ENCODE peak calls at places on chromosomes 13 and 19, in nine cellular contexts. W is hepatocyte, O is K562, N is PC-3, P is IMR-90, F is keratinocyte, B is neuronal stem cell, X is GM23338, U is trophoblast cell. Z is an unnamed sample.

GRCh38 chr13:113811081-113811928 is 52.3 kb downstream of the TMEM255B start:
- DNase-seq in P (no peak), W (no peak), O (no peak), B (no peak), X (no peak), F (no peak), N (no peak), U (no peak), Z (no peak)

GRCh38 chr13:21071015-21071414 is 9.6 kb upstream of the LATS2 start:
- DNase-seq in W (no peak), U (no peak), P (no peak), X (no peak), N (peak), F (no peak), O (no peak), B (no peak), Z (no peak)

GRCh38 chr19:43651758-43652545 is 12.3 kb upstream of the CADM4 start:
- DNase-seq in P (peak), U (peak), F (no peak), O (peak), N (peak), X (peak), W (peak), B (no peak), Z (peak)

GRCh38 chr13:113973218-113974164 is at the start of gene C13orf46:
- DNase-seq in O (no peak), U (no peak), B (no peak), F (no peak), W (no peak), X (no peak), P (no peak), N (no peak), Z (no peak)

GRCh38 chr19:48203227-48203793 is 32.8 kb downstream of the ZSWIM9 start:
- DNase-seq in P (no peak), X (no peak), B (no peak), W (no peak), U (no peak), N (no peak), O (no peak), F (no peak), Z (peak)

GRCh38 chr19:45820413-45821102 is 5.5 kb upstream of the RSPH6A start:
- DNase-seq in P (no peak), B (no peak), X (no peak), F (no peak), N (no peak), W (no peak), O (no peak), U (no peak), Z (no peak)

GRCh38 chr13:108257238-108257637 is 12.3 kb upstream of the TNFSF13B start:
- DNase-seq in O (no peak), B (no peak), F (no peak), W (no peak), P (no peak), N (no peak), U (no peak), X (no peak), Z (no peak)

GRCh38 chr13:105979586-105979985 is 555.9 kb downstream of the EFNB2 start:
- DNase-seq in F (no peak), P (no peak), O (no peak), W (peak), U (no peak), X (no peak), B (peak), N (peak), Z (no peak)

GRCh38 chr19:45152504-45153338 is 8.1 kb downstream of the NKPD1 start:
- DNase-seq in X (peak), U (no peak), P (peak), W (peak), O (no peak), N (no peak), B (no peak), F (no peak), Z (no peak)

GRCh38 chr19:56637976-56638555 is 4.9 kb upstream of the SMIM17 start:
- DNase-seq in F (peak), P (peak), O (peak), U (peak), B (peak), N (peak), X (peak), W (peak), Z (peak)

GRCh38 chr19:11067356-11068113 is 21.7 kb upstream of the LDLR start:
- DNase-seq in U (peak), P (peak), X (no peak), O (no peak), W (no peak), N (no peak), B (no peak), F (no peak), Z (no peak)

GRCh38 chr19:34494601-34495000 is 13.0 kb downstream of the WTIP start:
- DNase-seq in N (no peak), B (no peak), F (no peak), W (no peak), O (no peak), P (no peak), X (no peak), U (no peak), Z (no peak)

GRCh38 chr19:34495416-34495815 is 13.9 kb downstream of the WTIP start:
- DNase-seq in F (no peak), U (no peak), O (no peak), X (no peak), B (no peak), P (no peak), N (no peak), W (no peak), Z (no peak)

GRCh38 chr19:34490141-34490766 is 8.7 kb downstream of the WTIP start:
- DNase-seq in X (no peak), W (no peak), F (no peak), U (no peak), B (no peak), P (no peak), O (no peak), N (no peak), Z (no peak)

GRCh38 chr19:34493649-34494044 is 12.1 kb downstream of the WTIP start:
- DNase-seq in F (no peak), P (no peak), N (no peak), B (no peak), U (no peak), W (no peak), O (no peak), X (no peak), Z (no peak)

GRCh38 chr19:34493038-34493648 is 11.6 kb downstream of the WTIP start:
- DNase-seq in N (no peak), U (no peak), F (no peak), B (no peak), W (no peak), X (no peak), O (no peak), P (no peak), Z (no peak)
- H3K4me3 ChIP-seq in N (no peak), U (no peak), F (no peak), B (no peak), W (no peak), X (no peak), O (no peak), P (no peak), Z (no peak)

GRCh38 chr13:79469608-79470007 is 11.3 kb upstream of the NDFIP2 start:
- DNase-seq in U (no peak), X (no peak), P (no peak), F (no peak), N (no peak), O (no peak), W (no peak), B (no peak), Z (no peak)

GRCh38 chr13:79468819-79469218 is 12.1 kb upstream of the NDFIP2 start:
- DNase-seq in B (no peak), W (no peak), F (no peak), O (no peak), N (no peak), X (no peak), U (no peak), P (no peak), Z (no peak)

GRCh38 chr13:79470666-79471065 is 10.3 kb upstream of the NDFIP2 start:
- DNase-seq in F (no peak), X (no peak), O (no peak), U (no peak), W (no peak), P (no peak), N (no peak), B (no peak), Z (no peak)

GRCh38 chr13:79466852-79467251 is 14.1 kb upstream of the NDFIP2 start:
- DNase-seq in N (no peak), O (no peak), F (no peak), P (no peak), U (no peak), B (no peak), W (no peak), X (no peak), Z (no peak)

DNA sequence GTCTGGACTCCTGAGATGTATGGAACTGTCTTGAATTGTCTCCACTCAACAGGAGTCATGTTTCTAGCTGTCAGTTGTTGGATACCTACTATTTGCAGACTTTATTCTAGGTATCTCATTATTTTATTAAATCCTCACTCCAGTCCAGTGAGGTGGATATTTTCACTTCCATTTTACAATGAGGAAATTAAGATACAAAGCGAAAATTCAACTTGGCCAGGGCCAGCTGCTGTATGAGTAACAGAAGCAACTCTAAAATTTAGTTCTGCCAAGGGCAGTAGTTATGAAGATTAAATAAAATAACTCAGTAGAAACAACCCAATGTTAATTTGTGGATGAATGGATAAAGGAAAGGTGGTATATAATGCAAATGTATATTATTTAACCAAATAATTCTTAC is 12.6 kb upstream of the NDFIP2 start:
- DNase-seq in B (no peak), F (no peak), P (no peak), O (no peak), X (no peak), U (no peak), N (no peak), W (no peak), Z (no peak)
- H3K4me2 ChIP-seq in B (no peak), F (no peak), P (no peak), O (no peak), X (no peak), U (no peak), N (no peak), W (no peak), Z (no peak)

GRCh38 chr19:29477831-29478577 is 47.8 kb upstream of the VSTM2B start:
- DNase-seq in X (no peak), F (no peak), P (no peak), U (no peak), W (no peak), O (no peak), B (no peak), N (no peak), Z (no peak)

GRCh38 chr19:29479941-29480340 is 45.9 kb upstream of the VSTM2B start:
- DNase-seq in U (no peak), X (no peak), P (no peak), O (no peak), F (no peak), N (no peak), B (no peak), W (no peak), Z (no peak)

GRCh38 chr19:29478578-29479565 is 46.9 kb upstream of the VSTM2B start:
- DNase-seq in X (peak), B (peak), W (peak), P (no peak), N (no peak), F (no peak), U (peak), O (peak), Z (peak)

GRCh38 chr19:29476528-29476927 is 49.3 kb upstream of the VSTM2B start:
- DNase-seq in W (no peak), P (no peak), N (no peak), B (no peak), F (no peak), X (no peak), O (no peak), U (no peak), Z (no peak)

DNA sequence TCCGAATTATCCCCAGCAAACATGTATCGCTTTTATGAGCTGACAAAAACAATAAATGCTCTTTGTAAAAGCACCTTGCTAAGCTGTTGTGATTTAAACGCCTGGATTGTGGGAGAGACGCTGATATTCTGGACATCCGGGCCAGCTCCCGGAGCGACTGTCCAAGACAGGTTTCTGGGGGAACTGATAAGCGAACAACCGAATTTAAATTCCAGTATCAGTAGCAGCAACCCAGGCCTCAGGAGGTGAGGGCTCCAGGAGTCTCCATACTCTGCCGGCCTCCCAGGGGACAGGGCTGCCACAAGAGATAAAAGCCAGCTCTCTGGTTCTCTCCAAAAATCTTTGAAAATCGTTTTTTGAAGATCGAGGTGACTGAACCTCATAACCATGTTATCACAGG is 50.3 kb upstream of the VSTM2B start:
- DNase-seq in O (peak), W (no peak), U (no peak), N (no peak), B (no peak), P (no peak), F (no peak), X (no peak), Z (no peak)
- H3K4me3 ChIP-seq in O (no peak), W (no peak), U (no peak), N (no peak), B (no peak), P (no peak), F (no peak), X (no peak), Z (no peak)

GRCh38 chr19:2578911-2579677 is 103.2 kb downstream of the GADD45B start:
- DNase-seq in N (peak), X (peak), O (peak), F (no peak), B (peak), W (peak), P (peak), U (peak), Z (peak)
- H3K4me2 ChIP-seq in N (peak), X (peak), O (no peak), F (peak), B (peak), W (peak), P (peak), U (peak), Z (no peak)

GRCh38 chr19:12665281-12665573 is 1.3 kb downstream of the MAN2B1 start:
- DNase-seq in F (no peak), X (no peak), N (no peak), B (no peak), O (no peak), P (no peak), W (no peak), U (no peak), Z (peak)
- H3K4me3 ChIP-seq in F (no peak), X (no peak), N (no peak), B (peak), O (no peak), P (no peak), W (no peak), U (no peak), Z (peak)

GRCh38 chr19:13981021-13981420 is 25.1 kb downstream of the RFX1 start:
- DNase-seq in O (no peak), N (no peak), X (no peak), P (no peak), B (no peak), F (no peak), U (peak), W (no peak), Z (no peak)

GRCh38 chr19:13982773-13983172 is 23.3 kb downstream of the RFX1 start:
- DNase-seq in U (no peak), O (no peak), W (no peak), X (no peak), B (no peak), P (no peak), N (no peak), F (no peak), Z (no peak)

GRCh38 chr19:13981988-13982501 is 24.1 kb downstream of the RFX1 start:
- DNase-seq in P (no peak), B (no peak), F (no peak), N (no peak), O (no peak), U (no peak), W (no peak), X (no peak), Z (no peak)

GRCh38 chr19:13980340-13980739 is 25.8 kb downstream of the RFX1 start:
- DNase-seq in U (no peak), W (no peak), F (no peak), X (no peak), O (no peak), P (no peak), N (no peak), B (no peak), Z (no peak)

GRCh38 chr19:13981467-13981866 is 24.7 kb downstream of the RFX1 start:
- DNase-seq in W (no peak), P (no peak), N (no peak), X (no peak), U (no peak), O (no peak), F (no peak), B (no peak), Z (no peak)
- H3K4me2 ChIP-seq in W (no peak), P (no peak), N (no peak), X (no peak), U (no peak), O (no peak), F (no peak), B (no peak), Z (no peak)

GRCh38 chr19:1227313-1227626 is 10.5 kb downstream of the CBARP start:
- DNase-seq in B (no peak), U (no peak), F (no peak), X (no peak), O (no peak), P (no peak), W (no peak), N (no peak), Z (no peak)
- H3K4me3 ChIP-seq in B (no peak), U (no peak), F (no peak), X (no peak), O (no peak), P (no peak), W (no peak), N (no peak), Z (no peak)

GRCh38 chr19:38656171-38656981 is 8.9 kb downstream of the ACTN4 start:
- DNase-seq in B (no peak), P (peak), W (no peak), F (no peak), N (peak), O (no peak), U (no peak), X (no peak), Z (no peak)
- H3K4me2 ChIP-seq in B (no peak), P (no peak), W (no peak), F (peak), N (peak), O (no peak), U (peak), X (peak), Z (no peak)

DNA sequence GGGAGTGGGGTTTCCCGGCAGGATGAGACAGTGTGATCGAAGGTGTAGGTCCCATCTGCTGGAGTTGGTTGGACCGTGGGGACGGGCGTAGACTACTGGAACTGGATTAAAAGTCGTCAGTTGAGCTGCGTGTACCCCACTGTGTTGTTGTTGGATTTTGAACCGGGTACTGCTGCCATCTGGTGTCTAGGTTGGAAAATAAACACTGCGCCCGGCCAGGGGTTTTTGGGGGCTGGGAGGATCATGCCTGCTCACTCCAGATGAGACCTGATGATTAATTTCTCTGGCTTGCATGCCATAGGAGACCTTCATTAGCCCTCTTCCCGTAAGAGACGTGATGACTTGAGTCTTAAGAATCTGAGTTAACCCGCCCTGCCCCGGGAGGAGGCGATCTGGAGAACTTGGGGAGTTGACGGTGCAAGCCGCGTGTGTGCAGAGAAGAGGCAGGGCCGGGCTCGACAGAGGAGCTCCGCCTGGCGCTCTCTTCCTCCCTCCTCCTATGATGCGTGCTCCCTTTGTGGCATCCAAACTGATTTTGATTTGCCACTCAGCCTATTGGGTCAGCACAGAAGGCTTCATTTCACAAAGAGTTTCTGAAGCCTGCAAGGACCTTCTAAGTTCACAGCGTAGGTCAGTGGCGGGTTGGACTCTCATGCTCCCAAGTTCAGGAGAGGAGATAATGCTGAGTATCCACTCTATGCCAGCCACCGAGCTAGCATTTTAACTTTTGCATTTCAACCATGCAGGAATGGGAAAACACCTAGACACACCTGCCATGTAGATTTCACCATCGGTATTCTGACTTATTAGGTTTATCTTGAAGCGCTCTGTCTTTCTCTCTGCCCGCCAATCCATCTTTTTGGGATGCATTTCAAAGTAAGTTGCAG is 2.7 kb downstream of the UHRF1 start:
- DNase-seq in B (no peak), U (peak), F (peak), N (peak), O (peak), W (peak), P (peak), X (peak), Z (peak)
- H3K4me3 ChIP-seq in B (peak), U (no peak), F (peak), N (peak), O (peak), W (no peak), P (peak), X (peak), Z (peak)

GRCh38 chr13:76533251-76533650 is 353.0 kb downstream of the KCTD12 start:
- DNase-seq in N (peak), O (no peak), W (no peak), B (no peak), U (no peak), P (peak), X (no peak), F (no peak), Z (no peak)

GRCh38 chr13:76542176-76542575 is 344.0 kb downstream of the KCTD12 start:
- DNase-seq in P (no peak), W (no peak), U (no peak), N (no peak), X (no peak), O (no peak), F (no peak), B (no peak), Z (no peak)

DNA sequence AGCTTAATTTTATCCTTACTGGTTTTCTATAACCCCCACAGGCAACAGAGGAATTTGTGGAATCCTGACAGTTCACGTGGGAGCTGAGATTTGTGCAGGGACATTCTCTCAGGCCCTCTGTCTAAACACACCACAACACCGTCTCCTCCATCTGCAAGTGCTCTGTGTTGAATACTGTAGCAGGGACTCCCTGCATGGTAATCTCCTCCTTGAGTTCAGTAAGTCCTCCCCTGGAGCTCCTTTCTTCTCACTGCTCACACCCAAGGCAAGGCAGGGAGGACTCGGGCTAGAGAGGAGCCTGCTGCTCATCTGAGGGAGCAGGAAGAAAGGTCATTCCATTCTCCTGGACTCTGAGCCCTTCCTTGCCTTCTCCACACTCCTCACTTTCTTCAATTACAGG is 348.2 kb downstream of the KCTD12 start:
- DNase-seq in B (no peak), W (no peak), U (no peak), F (no peak), O (no peak), P (no peak), N (no peak), X (peak), Z (no peak)
- H3K4me2 ChIP-seq in B (no peak), W (no peak), U (no peak), F (no peak), O (no peak), P (no peak), N (no peak), X (no peak), Z (no peak)

Z was measured in Karpas-422.